ENCODE peak calls at places on chromosomes 3 and 15, in eight cellular contexts. R, K, X, L, Z, W, Y and I are unnamed samples.

GRCh38 chr3:187522890-187523289 is 147.3 kb downstream of the SST start:
- DNase-seq in R (no peak), K (no peak), X (no peak), L (no peak), Z (no peak), W (no peak), Y (no peak), I (no peak)

GRCh38 chr15:69704685-69705084 is 252.1 kb downstream of the RPLP1 start:
- DNase-seq in R (no peak), K (no peak), X (no peak), L (no peak), Z (no peak), W (no peak), Y (no peak), I (no peak)

GRCh38 chr3:20645340-20645739 is 459.3 kb upstream of the SGO1 start:
- DNase-seq in R (no peak), K (no peak), X (no peak), L (no peak), Z (no peak), W (no peak), Y (no peak), I (no peak)

GRCh38 chr3:146280859-146281258 is 30.0 kb upstream of the PLSCR4 start:
- DNase-seq in R (no peak), K (no peak), X (no peak), L (no peak), Z (no peak), W (no peak), Y (no peak), I (no peak)

GRCh38 chr3:57018246-57018645 is 42.2 kb upstream of the SPATA12 start:
- DNase-seq in R (no peak), K (no peak), X (no peak), L (no peak), Z (no peak), W (no peak), Y (no peak), I (no peak)

GRCh38 chr15:48774484-48774883 is 36.4 kb downstream of the CEP152 start:
- DNase-seq in R (no peak), K (no peak), X (no peak), L (no peak), Z (no peak), W (no peak), Y (no peak), I (no peak)

GRCh38 chr3:69830147-69830546 is 90.9 kb downstream of the MITF start:
- DNase-seq in R (no peak), K (no peak), X (no peak), L (no peak), Z (no peak), W (no peak), Y (no peak), I (no peak)

GRCh38 chr15:86915811-86916331 is 836.2 kb downstream of the AGBL1 start:
- DNase-seq in R (no peak), K (no peak), X (no peak), L (peak; percentile 46), Z (no peak), W (no peak), Y (peak; percentile 67), I (no peak)

GRCh38 chr3:125374501-125374995 is 577 bp downstream of the ZNF148 start:
- DNase-seq in R (peak; percentile 36), K (peak; percentile 56), X (peak; percentile 37), L (peak; percentile 65), Z (no peak), W (peak; percentile 31), Y (peak; percentile 57), I (peak; percentile 16)

GRCh38 chr3:52108302-52109232 is 45.7 kb downstream of the POC1A start:
- DNase-seq in R (no peak), K (no peak), X (no peak), L (no peak), Z (peak; percentile 6), W (no peak), Y (no peak), I (no peak)

GRCh38 chr3:104198136-104198535 is 1168.6 kb upstream of the ALCAM start:
- DNase-seq in R (no peak), K (no peak), X (no peak), L (no peak), Z (no peak), W (no peak), Y (no peak), I (no peak)

GRCh38 chr3:108432431-108432830 is 78.0 kb downstream of the MYH15 start:
- DNase-seq in R (no peak), K (no peak), X (no peak), L (no peak), Z (no peak), W (no peak), Y (no peak), I (no peak)

GRCh38 chr3:126212629-126213375 is 32.4 kb upstream of the ALDH1L1 start:
- DNase-seq in R (no peak), K (no peak), X (peak; percentile 44), L (peak; percentile 69), Z (no peak), W (no peak), Y (no peak), I (no peak)

GRCh38 chr3:82938821-82939328 is 1177.4 kb upstream of the GBE1 start:
- DNase-seq in R (no peak), K (no peak), X (no peak), L (no peak), Z (no peak), W (no peak), Y (no peak), I (no peak)

GRCh38 chr3:173371848-173372487 is 25.6 kb upstream of the NLGN1 start:
- DNase-seq in R (peak; percentile 45), K (no peak), X (no peak), L (peak; percentile 43), Z (no peak), W (no peak), Y (peak; percentile 55), I (no peak)

GRCh38 chr3:112446343-112446742 is 52.9 kb downstream of the BTLA start:
- DNase-seq in R (peak; percentile 35), K (no peak), X (no peak), L (no peak), Z (peak; percentile 9), W (no peak), Y (no peak), I (peak; percentile 8)

GRCh38 chr15:44094776-44095175 is 100.3 kb downstream of the FRMD5 start:
- DNase-seq in R (no peak), K (no peak), X (no peak), L (no peak), Z (no peak), W (no peak), Y (no peak), I (no peak)

GRCh38 chr15:66894363-66894762 is 171.0 kb upstream of the SMAD3 start:
- DNase-seq in R (no peak), K (no peak), X (no peak), L (no peak), Z (no peak), W (no peak), Y (no peak), I (no peak)

GRCh38 chr3:23549148-23549910 is 256.4 kb upstream of the UBE2E1 start:
- DNase-seq in R (no peak), K (no peak), X (no peak), L (no peak), Z (no peak), W (no peak), Y (no peak), I (no peak)

GRCh38 chr3:116897382-116897781 is 187.8 kb downstream of the TUSC7 start:
- DNase-seq in R (no peak), K (no peak), X (no peak), L (no peak), Z (no peak), W (no peak), Y (no peak), I (no peak)

GRCh38 chr3:101638262-101638745 is 38.6 kb downstream of the ZBTB11 start:
- DNase-seq in R (no peak), K (no peak), X (no peak), L (no peak), Z (no peak), W (no peak), Y (no peak), I (no peak)

GRCh38 chr3:125033135-125033534 is 22.7 kb downstream of the HEG1 start:
- DNase-seq in R (no peak), K (no peak), X (no peak), L (no peak), Z (no peak), W (no peak), Y (no peak), I (no peak)

GRCh38 chr15:67187351-67187854 is 67.1 kb downstream of the AAGAB start:
- DNase-seq in R (no peak), K (no peak), X (no peak), L (no peak), Z (no peak), W (no peak), Y (no peak), I (no peak)

GRCh38 chr3:138594150-138594934 is at the start of gene CEP70:
- DNase-seq in R (no peak), K (peak; percentile 81), X (peak; percentile 86), L (peak; percentile 92), Z (no peak), W (peak; percentile 91), Y (peak; percentile 93), I (no peak)

GRCh38 chr15:99963096-99963825 is 230.0 kb upstream of the LYSMD4 start:
- DNase-seq in R (no peak), K (no peak), X (no peak), L (no peak), Z (no peak), W (no peak), Y (no peak), I (no peak)

GRCh38 chr3:32684029-32684799 is 774 bp upstream of the CNOT10 start:
- DNase-seq in R (no peak), K (no peak), X (no peak), L (no peak), Z (no peak), W (no peak), Y (no peak), I (no peak)

GRCh38 chr3:127061641-127062040 is 78.7 kb downstream of the PLXNA1 start:
- DNase-seq in R (no peak), K (no peak), X (no peak), L (no peak), Z (no peak), W (no peak), Y (no peak), I (no peak)

GRCh38 chr3:46917257-46917656 is 39.7 kb downstream of the PTH1R start:
- DNase-seq in R (no peak), K (no peak), X (no peak), L (no peak), Z (no peak), W (no peak), Y (peak; percentile 15), I (no peak)

GRCh38 chr3:44076221-44076829 is 165.4 kb upstream of the TOPAZ1 start:
- DNase-seq in R (no peak), K (no peak), X (no peak), L (no peak), Z (no peak), W (no peak), Y (no peak), I (no peak)

GRCh38 chr3:172666181-172666872 is 44.5 kb downstream of the NCEH1 start:
- DNase-seq in R (no peak), K (no peak), X (no peak), L (no peak), Z (no peak), W (no peak), Y (no peak), I (no peak)

GRCh38 chr3:171604370-171604769 is 144.2 kb upstream of the TNIK start:
- DNase-seq in R (no peak), K (no peak), X (no peak), L (no peak), Z (no peak), W (no peak), Y (no peak), I (no peak)

GRCh38 chr3:115657168-115657567 is 33.9 kb downstream of the GAP43 start:
- DNase-seq in R (no peak), K (no peak), X (no peak), L (no peak), Z (no peak), W (no peak), Y (no peak), I (no peak)